ENCODE peak calls at places on chromosome 18, in five cellular contexts. E, H, B, K and X are unnamed samples.

GRCh38 chr18:74082476-74083070 is 65.1 kb downstream of the FBXO15 start:
- DNase-seq in E (no peak), H (peak; percentile 58), B (peak; percentile 24), K (peak; percentile 63), X (no peak)

GRCh38 chr18:12377556-12378553 is 828 bp upstream of the AFG3L2 start:
- DNase-seq in E (no peak), H (no peak), B (no peak), K (no peak), X (no peak)

GRCh38 chr18:4658804-4659203 is 203.7 kb upstream of the DLGAP1 start:
- DNase-seq in E (no peak), H (no peak), B (no peak), K (no peak), X (no peak)

GRCh38 chr18:42137671-42138375 is 182.8 kb downstream of the PIK3C3 start:
- DNase-seq in E (no peak), H (no peak), B (no peak), K (no peak), X (no peak)

GRCh38 chr18:42159146-42159545 is 204.1 kb downstream of the PIK3C3 start:
- DNase-seq in E (no peak), H (no peak), B (no peak), K (no peak), X (no peak)

GRCh38 chr18:77765468-77765867 is 515.8 kb downstream of the GALR1 start:
- DNase-seq in E (peak; percentile 10), H (peak; percentile 63), B (no peak), K (no peak), X (no peak)

GRCh38 chr18:70321616-70322015 is 32.8 kb downstream of the SOCS6 start:
- DNase-seq in E (no peak), H (no peak), B (no peak), K (no peak), X (no peak)

GRCh38 chr18:7317804-7318231 is 86.9 kb downstream of the LRRC30 start:
- DNase-seq in E (no peak), H (no peak), B (no peak), K (no peak), X (no peak)

GRCh38 chr18:35460719-35461118 is 37.0 kb downstream of the INO80C start:
- DNase-seq in E (no peak), H (no peak), B (no peak), K (peak; percentile 75), X (no peak)

GRCh38 chr18:35672897-35673296 is 91.4 kb downstream of the GALNT1 start:
- DNase-seq in E (no peak), H (no peak), B (no peak), K (peak; percentile 77), X (no peak)

GRCh38 chr18:3584266-3584665 is 134.3 kb downstream of the TGIF1 start:
- DNase-seq in E (no peak), H (no peak), B (no peak), K (no peak), X (no peak)

GRCh38 chr18:43664487-43665008 is 387.3 kb upstream of the SYT4 start:
- DNase-seq in E (no peak), H (no peak), B (no peak), K (no peak), X (no peak)

GRCh38 chr18:21134895-21135294 is 23.3 kb upstream of the ROCK1 start:
- DNase-seq in E (no peak), H (no peak), B (no peak), K (peak; percentile 7), X (no peak)

GRCh38 chr18:62420151-62420512 is 95.0 kb downstream of the TNFRSF11A start:
- DNase-seq in E (no peak), H (no peak), B (no peak), K (peak; percentile 34), X (no peak)

GRCh38 chr18:28804512-28805214 is 627.7 kb upstream of the CDH2 start:
- DNase-seq in E (no peak), H (peak; percentile 28), B (no peak), K (no peak), X (no peak)

GRCh38 chr18:28767781-28768211 is 590.9 kb upstream of the CDH2 start:
- DNase-seq in E (no peak), H (no peak), B (no peak), K (peak; percentile 65), X (no peak)

GRCh38 chr18:11689031-11689971 is at the start of gene GNAL:
- DNase-seq in E (peak; percentile 77), H (peak; percentile 93), B (peak; percentile 77), K (peak; percentile 85), X (peak; percentile 31)

GRCh38 chr18:41982942-41983660 is 28.1 kb downstream of the PIK3C3 start:
- DNase-seq in E (no peak), H (no peak), B (no peak), K (peak; percentile 20), X (no peak)

GRCh38 chr18:3683483-3683882 is 233.5 kb downstream of the TGIF1 start:
- DNase-seq in E (no peak), H (no peak), B (no peak), K (no peak), X (no peak)

GRCh38 chr18:47591429-47591828 is 339.0 kb downstream of the SMAD2 start:
- DNase-seq in E (no peak), H (no peak), B (no peak), K (no peak), X (no peak)

GRCh38 chr18:62763101-62763521 is 47.8 kb downstream of the PHLPP1 start:
- DNase-seq in E (no peak), H (no peak), B (no peak), K (no peak), X (no peak)

GRCh38 chr18:7725897-7726296 is 158.8 kb downstream of the PTPRM start:
- DNase-seq in E (no peak), H (no peak), B (no peak), K (no peak), X (no peak)

GRCh38 chr18:41744664-41745063 is 210.4 kb upstream of the PIK3C3 start:
- DNase-seq in E (no peak), H (no peak), B (no peak), K (no peak), X (no peak)

GRCh38 chr18:76823574-76823973 is 1.2 kb downstream of the ZNF236 start:
- DNase-seq in E (no peak), H (peak; percentile 48), B (no peak), K (peak; percentile 15), X (no peak)

GRCh38 chr18:69705987-69706386 is 241.7 kb downstream of the CD226 start:
- DNase-seq in E (no peak), H (no peak), B (no peak), K (no peak), X (no peak)

GRCh38 chr18:5546660-5547059 is 2.9 kb upstream of the EPB41L3 start:
- DNase-seq in E (no peak), H (peak; percentile 53), B (no peak), K (peak; percentile 62), X (no peak)

GRCh38 chr18:75810481-75810880 is 383.0 kb upstream of the SMIM21 start:
- DNase-seq in E (no peak), H (no peak), B (no peak), K (no peak), X (no peak)

GRCh38 chr18:45666006-45666405 is 50.7 kb downstream of the SLC14A2 start:
- DNase-seq in E (no peak), H (peak; percentile 34), B (no peak), K (no peak), X (no peak)

GRCh38 chr18:6328624-6329016 is 86.1 kb downstream of the L3MBTL4 start:
- DNase-seq in E (peak; percentile 33), H (no peak), B (no peak), K (no peak), X (no peak)

GRCh38 chr18:24413148-24413547 is 13.3 kb upstream of the IMPACT start:
- DNase-seq in E (no peak), H (no peak), B (no peak), K (no peak), X (no peak)

GRCh38 chr18:10297079-10297478 is 157.4 kb upstream of the APCDD1 start:
- DNase-seq in E (no peak), H (no peak), B (no peak), K (no peak), X (no peak)
- H3K4me1 ChIP-seq in E (no peaks in the 10 kb centered on the region), H (peaks cover 4% of the 10 kb centered on the region), B (no peaks in the 10 kb centered on the region), K (no peaks in the 10 kb centered on the region), X (no peaks in the 10 kb centered on the region)

GRCh38 chr18:49028801-49029506 is 78.2 kb upstream of the SMAD7 start:
- DNase-seq in E (no peak), H (no peak), B (no peak), K (no peak), X (no peak)
- H3K4me1 ChIP-seq in E (no peaks in the 10 kb centered on the region), H (no peaks in the 10 kb centered on the region), B (no peaks in the 10 kb centered on the region), K (peaks cover 6% of the 10 kb centered on the region), X (no peaks in the 10 kb centered on the region)

GRCh38 chr18:34223164-34223892 is 1.4 kb downstream of the NOL4 start:
- DNase-seq in E (no peak), H (peak; percentile 49), B (no peak), K (no peak), X (no peak)
- H3K4me1 ChIP-seq in E (no peaks in the 10 kb centered on the region), H (peaks cover 4% of the 10 kb centered on the region), B (no peaks in the 10 kb centered on the region), K (peaks cover 1% of the 10 kb centered on the region), X (no peaks in the 10 kb centered on the region)

GRCh38 chr18:66682855-66683322 is 79.0 kb upstream of the CDH19 start:
- DNase-seq in E (no peak), H (peak; percentile 9), B (no peak), K (no peak), X (no peak)
- H3K4me1 ChIP-seq in E (no peaks in the 10 kb centered on the region), H (peaks cover 8% of the 10 kb centered on the region), B (no peaks in the 10 kb centered on the region), K (no peaks in the 10 kb centered on the region), X (no peaks in the 10 kb centered on the region)

GRCh38 chr18:48928787-48929186 is 22.0 kb downstream of the SMAD7 start:
- DNase-seq in E (peak; percentile 71), H (no peak), B (no peak), K (peak; percentile 42), X (no peak)

GRCh38 chr18:48927286-48928080 is 23.3 kb downstream of the SMAD7 start:
- DNase-seq in E (no peak), H (no peak), B (no peak), K (no peak), X (no peak)

GRCh38 chr18:48930926-48931325 is 19.8 kb downstream of the SMAD7 start:
- DNase-seq in E (no peak), H (no peak), B (no peak), K (no peak), X (no peak)

GRCh38 chr18:48929951-48930713 is 20.6 kb downstream of the SMAD7 start:
- DNase-seq in E (no peak), H (peak; percentile 68), B (no peak), K (peak; percentile 81), X (no peak)

GRCh38 chr18:48929212-48929612 is 21.6 kb downstream of the SMAD7 start:
- DNase-seq in E (no peak), H (no peak), B (no peak), K (peak; percentile 33), X (no peak)
- H3K4me1 ChIP-seq in E (peaks cover 47% of the 10 kb centered on the region), H (peaks cover 90% of the 10 kb centered on the region), B (peaks cover 60% of the 10 kb centered on the region), K (peaks cover 75% of the 10 kb centered on the region), X (peaks cover 100% of the 10 kb centered on the region)

GRCh38 chr18:8773980-8774379 is 68.6 kb downstream of the MTCL1 start:
- DNase-seq in E (no peak), H (no peak), B (no peak), K (no peak), X (no peak)
- H3K4me1 ChIP-seq in E (no peaks in the 10 kb centered on the region), H (peaks cover 15% of the 10 kb centered on the region), B (no peaks in the 10 kb centered on the region), K (peaks cover 5% of the 10 kb centered on the region), X (no peaks in the 10 kb centered on the region)

DNA sequence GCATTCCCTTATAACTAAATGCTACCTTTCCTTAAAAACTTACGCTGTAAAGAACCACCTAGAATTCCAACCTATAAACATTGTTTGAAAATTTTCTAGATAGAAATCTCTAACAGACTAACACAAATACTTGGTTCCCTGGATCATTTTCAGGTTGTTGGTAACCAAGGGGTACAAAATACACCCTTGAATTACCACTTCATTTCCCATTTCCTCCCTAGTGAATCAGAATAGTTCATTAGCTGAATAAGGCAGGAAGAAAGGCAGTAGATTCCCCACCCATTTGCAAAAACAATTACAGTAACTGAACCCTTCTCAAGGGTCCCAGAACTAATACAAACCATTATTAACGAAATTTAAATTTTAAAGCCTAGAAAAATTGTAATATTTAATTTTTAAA is 5.5 kb downstream of the MEX3C start:
- DNase-seq in E (no peak), H (no peak), B (no peak), K (no peak), X (no peak)
- H3K4me1 ChIP-seq in E (peaks cover 8% of the 10 kb centered on the region), H (peaks cover 46% of the 10 kb centered on the region), B (peaks cover 13% of the 10 kb centered on the region), K (peaks cover 7% of the 10 kb centered on the region), X (peaks cover 38% of the 10 kb centered on the region)